ENCODE peak calls at places on chromosomes 2 and 18, in six cellular contexts. Q is body of pancreas; E is stimulated activated CD4-positive, alpha-beta T cell treated with anti-CD3 and anti-CD28 coated beads, Interleukin-4, amount 100 ng/mL, for 4 hours; B is NCI-H187; H is astrocyte of the cerebellum; T is progenitor cell of endocrine pancreas. M is an unnamed sample.

GRCh38 chr18:48024009-48024512 is 93.6 kb upstream of the SMAD2 start:
- DNase-seq in Q (no peak), E (no peak), B (no peak), H (no peak), T (no peak), M (no peak)

GRCh38 chr2:106863387-106863786 is 22.6 kb downstream of the ST6GAL2 start:
- DNase-seq in Q (no peak), E (no peak), B (no peak), H (no peak), T (no peak), M (no peak)

GRCh38 chr18:28109781-28110460 is 67.0 kb downstream of the CDH2 start:
- DNase-seq in Q (no peak), E (no peak), B (no peak), H (no peak), T (no peak), M (no peak)

GRCh38 chr2:238689871-238690672 is 157.8 kb upstream of the TWIST2 start:
- DNase-seq in Q (no peak), E (no peak), B (no peak), H (no peak), T (no peak), M (no peak)

GRCh38 chr18:50853863-50854271 is 25.1 kb upstream of the ME2 start:
- DNase-seq in Q (no peak), E (no peak), B (no peak), H (no peak), T (no peak), M (no peak)

GRCh38 chr2:212536385-212537310 is 2.0 kb downstream of the ERBB4 start:
- DNase-seq in Q (peak), E (no peak), B (no peak), H (no peak), T (peak), M (no peak)

GRCh38 chr2:119475225-119475856 is 43.7 kb downstream of the TMEM37 start:
- DNase-seq in Q (peak), E (no peak), B (no peak), H (no peak), T (peak), M (no peak)

GRCh38 chr2:136013962-136014361 is 28.5 kb upstream of the DARS1 start:
- DNase-seq in Q (no peak), E (no peak), B (no peak), H (no peak), T (no peak), M (no peak)

GRCh38 chr2:48808311-48808710 is 52.8 kb upstream of the LHCGR start:
- DNase-seq in Q (no peak), E (no peak), B (no peak), H (no peak), T (no peak), M (no peak)

GRCh38 chr2:144659731-144660275 is 139.9 kb upstream of the ZEB2 start:
- DNase-seq in Q (no peak), E (peak), B (no peak), H (peak), T (no peak), M (peak)

GRCh38 chr2:75595541-75596395 is 35.0 kb upstream of the EVA1A start:
- DNase-seq in Q (no peak), E (no peak), B (no peak), H (peak), T (no peak), M (no peak)

GRCh38 chr2:221492606-221493005 is 79.5 kb downstream of the EPHA4 start:
- DNase-seq in Q (no peak), E (no peak), B (no peak), H (no peak), T (no peak), M (no peak)

GRCh38 chr2:171564463-171564862 is 42.2 kb downstream of the CYBRD1 start:
- DNase-seq in Q (no peak), E (no peak), B (no peak), H (no peak), T (no peak), M (no peak)

GRCh38 chr2:20221169-20221938 is 3.6 kb downstream of the SDC1 start:
- DNase-seq in Q (no peak), E (no peak), B (no peak), H (peak), T (no peak), M (no peak)

GRCh38 chr2:27431395-27431794 is 3.0 kb downstream of the NRBP1 start:
- DNase-seq in Q (no peak), E (peak), B (no peak), H (no peak), T (no peak), M (no peak)

GRCh38 chr2:37820471-37820991 is 104.6 kb upstream of the RMDN2 start:
- DNase-seq in Q (no peak), E (no peak), B (no peak), H (no peak), T (no peak), M (no peak)

GRCh38 chr2:237441605-237442004 is 27.6 kb upstream of the COL6A3 start:
- DNase-seq in Q (no peak), E (peak), B (no peak), H (peak), T (no peak), M (no peak)

GRCh38 chr2:166516712-166517303 is 22.8 kb upstream of the SCN7A start:
- DNase-seq in Q (peak), E (no peak), B (no peak), H (peak), T (no peak), M (no peak)